ENCODE peak calls at places on chromosomes 3 and 15, in ten cellular contexts. D is uterus, K is heart right ventricle, W is thoracic aorta, U is upper lobe of right lung, P is right cardiac atrium, V is tibial artery, C is mammary epithelial cell, T is transverse colon, Q is BJ. S is an unnamed sample. For H3K27me3, the result is how much of the 10 kb centered on the place peaks cover.

GRCh38 chr15:101368086-101368780 is 73.2 kb upstream of the SNRPA1 start:
- DNase-seq in D (no peak), K (peak), W (no peak), U (no peak), P (no peak), V (no peak), C (no peak), T (no peak), Q (no peak), S (no peak)

GRCh38 chr3:64332461-64333350 is 107.4 kb upstream of the PRICKLE2 start:
- DNase-seq in D (no peak), K (no peak), W (no peak), U (no peak), P (no peak), V (no peak), C (no peak), T (no peak), Q (no peak), S (no peak)

GRCh38 chr3:168071535-168071934 is 24.2 kb downstream of the GOLIM4 start:
- DNase-seq in D (no peak), K (no peak), W (no peak), U (no peak), P (no peak), V (no peak), C (peak), T (no peak), Q (peak), S (peak)

GRCh38 chr3:157110761-157111238 is 49.1 kb downstream of the CCNL1 start:
- DNase-seq in D (no peak), K (no peak), W (no peak), U (no peak), P (peak), V (no peak), C (no peak), T (no peak), Q (no peak), S (no peak)

GRCh38 chr3:49659756-49660155 is 14.4 kb upstream of the APEH start:
- DNase-seq in D (no peak), K (no peak), W (no peak), U (no peak), P (no peak), V (no peak), C (no peak), T (no peak), Q (no peak), S (no peak)

GRCh38 chr15:92200891-92201290 is 192.8 kb upstream of the ST8SIA2 start:
- DNase-seq in D (no peak), K (no peak), W (no peak), U (no peak), P (no peak), V (no peak), C (no peak), T (no peak), Q (no peak), S (no peak)

GRCh38 chr3:131421957-131422498 is 40.5 kb downstream of the NUDT16 start:
- DNase-seq in D (no peak), K (no peak), W (no peak), U (no peak), P (no peak), V (no peak), C (no peak), T (no peak), Q (no peak), S (peak)

GRCh38 chr15:96126859-96127258 is 203.6 kb upstream of the NR2F2 start:
- DNase-seq in D (no peak), K (no peak), W (no peak), U (no peak), P (no peak), V (no peak), C (no peak), T (no peak), Q (no peak), S (no peak)

GRCh38 chr3:118949113-118949760 is 85.4 kb downstream of the IGSF11 start:
- DNase-seq in D (no peak), K (no peak), W (no peak), U (no peak), P (no peak), V (no peak), C (no peak), T (no peak), Q (no peak), S (no peak)

GRCh38 chr3:135895106-135895733 is 70.3 kb upstream of the PPP2R3A start:
- DNase-seq in D (peak), K (peak), W (no peak), U (peak), P (peak), V (peak), C (peak), T (peak), Q (no peak), S (peak)

GRCh38 chr15:85540085-85540797 is 159.8 kb downstream of the AKAP13 start:
- DNase-seq in D (no peak), K (no peak), W (no peak), U (no peak), P (no peak), V (no peak), C (no peak), T (no peak), Q (no peak), S (no peak)

GRCh38 chr3:42098171-42098570 is 7.0 kb downstream of the TRAK1 start:
- DNase-seq in D (no peak), K (no peak), W (no peak), U (no peak), P (no peak), V (no peak), C (no peak), T (no peak), Q (no peak), S (no peak)

GRCh38 chr3:187967982-187968381 is 186.0 kb upstream of the LPP start:
- DNase-seq in D (no peak), K (no peak), W (no peak), U (no peak), P (no peak), V (no peak), C (peak), T (no peak), Q (no peak), S (no peak)

GRCh38 chr3:179000144-179000543 is 71.5 kb downstream of the ZMAT3 start:
- DNase-seq in D (no peak), K (no peak), W (no peak), U (no peak), P (no peak), V (no peak), C (peak), T (no peak), Q (peak), S (no peak)

GRCh38 chr3:143241556-143241955 is 122.0 kb downstream of the CHST2 start:
- DNase-seq in D (peak), K (no peak), W (no peak), U (no peak), P (no peak), V (no peak), C (no peak), T (no peak), Q (peak), S (no peak)

GRCh38 chr15:29099131-29099880 is 170.3 kb downstream of the NSMCE3 start:
- DNase-seq in D (no peak), K (no peak), W (no peak), U (no peak), P (no peak), V (no peak), C (no peak), T (no peak), Q (no peak), S (no peak)

GRCh38 chr3:104750581-104750980 is 616.1 kb upstream of the ALCAM start:
- DNase-seq in D (no peak), K (no peak), W (no peak), U (no peak), P (no peak), V (no peak), C (no peak), T (no peak), Q (no peak), S (no peak)

GRCh38 chr3:129596194-129597086 is 10.0 kb downstream of the PLXND1 start:
- DNase-seq in D (peak), K (peak), W (peak), U (peak), P (peak), V (peak), C (no peak), T (peak), Q (peak), S (peak)

GRCh38 chr3:56290376-56290775 is 177.9 kb downstream of the ERC2 start:
- DNase-seq in D (no peak), K (no peak), W (no peak), U (no peak), P (no peak), V (no peak), C (no peak), T (no peak), Q (no peak), S (no peak)

GRCh38 chr3:16122155-16122554 is 52.3 kb upstream of the GALNT15 start:
- DNase-seq in D (no peak), K (no peak), W (no peak), U (no peak), P (no peak), V (no peak), C (no peak), T (no peak), Q (no peak), S (no peak)

GRCh38 chr3:24086597-24087369 is 141.7 kb downstream of the NR1D2 start:
- DNase-seq in D (no peak), K (no peak), W (no peak), U (no peak), P (no peak), V (no peak), C (no peak), T (no peak), Q (no peak), S (no peak)

GRCh38 chr3:45319231-45320085 is 68.9 kb upstream of the LARS2 start:
- DNase-seq in D (no peak), K (no peak), W (no peak), U (no peak), P (no peak), V (no peak), C (no peak), T (no peak), Q (no peak), S (no peak)

GRCh38 chr15:49887604-49888340 is 231.3 kb downstream of the ATP8B4 start:
- DNase-seq in D (peak), K (no peak), W (no peak), U (no peak), P (no peak), V (no peak), C (no peak), T (no peak), Q (no peak), S (no peak)

DNA sequence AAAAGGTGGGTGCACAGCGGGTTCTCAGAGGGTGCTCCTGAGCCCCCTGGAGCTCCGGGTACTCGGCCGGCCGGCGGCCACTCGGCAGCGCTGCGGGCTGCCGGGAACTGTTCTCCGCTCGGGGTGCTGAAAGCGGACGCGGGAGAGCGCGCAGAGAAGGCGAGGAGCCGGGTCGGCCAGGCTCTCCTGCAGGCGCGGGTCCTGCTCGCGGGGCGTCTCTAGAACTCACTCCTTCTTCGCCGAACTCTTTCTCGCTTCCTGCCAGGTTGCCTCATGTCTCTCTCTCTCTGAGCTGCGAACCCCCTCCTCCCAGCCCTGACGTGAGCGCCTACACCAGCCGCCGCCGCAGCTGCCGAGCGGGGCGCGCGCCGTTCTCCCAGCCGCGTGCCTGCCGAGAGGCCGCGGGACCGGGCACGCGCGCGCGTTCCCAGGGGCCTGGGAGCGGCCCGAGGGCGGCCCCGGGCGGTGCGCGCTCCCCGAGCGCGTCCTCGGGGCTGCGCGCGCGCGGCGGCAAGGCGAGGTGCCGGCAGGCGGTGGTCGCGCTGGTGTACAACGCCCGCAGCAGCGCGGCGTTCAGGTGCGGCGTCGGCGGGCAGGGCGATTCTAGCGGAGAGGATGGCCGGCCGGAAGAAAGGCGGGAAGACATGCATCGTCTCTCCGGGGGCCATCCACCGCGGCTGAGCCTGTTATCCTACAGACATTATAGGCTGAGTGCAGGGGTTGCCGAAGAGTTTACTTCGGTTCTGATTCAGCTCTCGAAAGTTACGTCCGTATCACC is at the start of gene PEX5L:
- DNase-seq in D (no peak), K (peak), W (no peak), U (peak), P (peak), V (no peak), C (peak), T (no peak), Q (no peak), S (peak)
- H3K4me3 ChIP-seq in D (no peak), K (peak), W (peak), U (peak), P (peak), V (no peak), C (peak), T (peak), Q (no peak), S (peak)

GRCh38 chr3:152230367-152230766 is 38.4 kb upstream of the MBNL1 start:
- DNase-seq in D (no peak), K (no peak), W (no peak), U (no peak), P (no peak), V (no peak), C (no peak), T (no peak), Q (no peak), S (no peak)
- H3K27me3 ChIP-seq in D (under half), K (under half), W (under half), U (under half), P (under half), V (under half), C (under half), T (under half), Q (under half), S (under half)

DNA sequence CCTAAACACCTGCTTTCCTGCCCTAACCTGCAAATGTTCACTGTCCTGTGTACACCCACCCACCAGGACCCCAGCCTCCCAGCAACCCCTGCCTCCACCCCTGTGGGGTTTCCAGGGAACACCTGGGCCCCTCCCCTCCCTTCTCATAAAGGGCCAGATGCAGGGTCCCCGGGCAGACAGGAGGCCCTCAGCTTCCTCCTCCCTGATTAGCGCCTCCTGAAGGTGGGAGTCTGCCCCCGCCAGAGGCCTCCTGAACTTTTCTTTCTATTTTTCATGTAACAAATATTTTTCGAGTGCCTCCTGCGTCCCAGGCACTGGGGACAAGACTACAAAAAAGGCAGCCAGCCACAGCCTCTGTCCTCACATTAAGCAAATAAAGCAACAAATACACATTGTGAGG is 135.4 kb upstream of the LINGO1 start:
- DNase-seq in D (no peak), K (no peak), W (no peak), U (no peak), P (no peak), V (no peak), C (no peak), T (no peak), Q (no peak), S (no peak)
- H3K4me3 ChIP-seq in D (no peak), K (no peak), W (no peak), U (no peak), P (no peak), V (no peak), C (no peak), T (no peak), Q (no peak), S (no peak)

GRCh38 chr15:88812137-88812536 is 8.9 kb downstream of the ACAN start:
- DNase-seq in D (no peak), K (no peak), W (no peak), U (no peak), P (no peak), V (no peak), C (no peak), T (no peak), Q (no peak), S (no peak)
- H3K27me3 ChIP-seq in D (under half), K (half or more), W (under half), U (under half), P (under half), V (under half), C (under half), T (under half), Q (under half), S (under half)

GRCh38 chr3:108088697-108089096 is 2.1 kb downstream of the CD47 start:
- DNase-seq in D (no peak), K (no peak), W (no peak), U (no peak), P (no peak), V (no peak), C (peak), T (no peak), Q (no peak), S (no peak)

GRCh38 chr3:108086653-108087052 is 4.2 kb downstream of the CD47 start:
- DNase-seq in D (no peak), K (no peak), W (no peak), U (no peak), P (no peak), V (no peak), C (no peak), T (no peak), Q (no peak), S (no peak)

GRCh38 chr3:108089544-108089943 is 1.3 kb downstream of the CD47 start:
- DNase-seq in D (no peak), K (no peak), W (no peak), U (no peak), P (no peak), V (no peak), C (peak), T (no peak), Q (no peak), S (no peak)

GRCh38 chr3:108090066-108090700 is 648 bp downstream of the CD47 start:
- DNase-seq in D (peak), K (peak), W (no peak), U (no peak), P (no peak), V (peak), C (peak), T (peak), Q (no peak), S (peak)

DNA sequence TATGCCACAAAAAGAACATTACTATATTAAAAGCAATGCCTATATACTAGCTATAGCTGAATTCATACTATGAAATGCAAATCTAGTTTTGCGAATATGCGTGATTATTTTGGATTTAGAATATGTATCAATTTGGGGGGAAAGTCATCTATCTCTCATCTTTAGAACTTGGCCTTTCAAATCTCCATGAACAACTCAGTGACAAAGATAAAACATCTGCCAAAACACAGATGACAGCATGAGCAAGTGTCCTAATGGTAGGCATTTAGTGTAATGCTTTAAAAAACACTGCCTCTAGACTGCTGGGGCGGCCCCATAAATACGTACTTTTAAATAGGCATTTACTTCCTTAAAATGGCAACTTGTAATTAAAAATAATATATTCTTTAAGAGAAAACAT is 2.7 kb downstream of the CD47 start:
- DNase-seq in D (no peak), K (no peak), W (no peak), U (no peak), P (no peak), V (no peak), C (no peak), T (no peak), Q (no peak), S (no peak)
- H3K4me3 ChIP-seq in D (no peak), K (peak), W (peak), U (peak), P (no peak), V (no peak), C (peak), T (no peak), Q (no peak), S (peak)